ENCODE peak calls at places on chromosomes 5 and 9, in four cellular contexts. D is esophagus squamous epithelium, I is heart right ventricle, W is upper lobe of right lung. U is an unnamed sample.

GRCh38 chr9:127650511-127650910 is 38.4 kb downstream of the STXBP1 start:
- DNase-seq in W (peak), D (no peak), I (no peak), U (no peak)

GRCh38 chr5:127761869-127762268 is 58.7 kb downstream of the CCDC192 start:
- DNase-seq in D (no peak), W (no peak), I (no peak), U (no peak)

GRCh38 chr5:55480781-55481180 is 54.0 kb downstream of the PLPP1 start:
- DNase-seq in W (no peak), I (no peak), D (no peak), U (no peak)

GRCh38 chr9:134630861-134631260 is 10.7 kb upstream of the COL5A1 start:
- DNase-seq in I (no peak), D (no peak), W (no peak), U (peak)

GRCh38 chr9:19748278-19749126 is 40.3 kb downstream of the SLC24A2 start:
- DNase-seq in I (no peak), D (no peak), W (no peak), U (no peak)

GRCh38 chr5:132423443-132423898 is 54.0 kb downstream of the SLC22A5 start:
- DNase-seq in I (no peak), D (no peak), W (no peak), U (no peak)

GRCh38 chr9:87776481-87777373 is 50.8 kb downstream of the CTSL start:
- DNase-seq in W (no peak), D (no peak), I (no peak), U (no peak)

GRCh38 chr5:157269165-157269671 is 3.3 kb downstream of the CYFIP2 start:
- DNase-seq in I (no peak), W (peak), D (no peak), U (no peak)

GRCh38 chr9:95509851-95510529 is 6.8 kb downstream of the PTCH1 start:
- DNase-seq in D (no peak), W (no peak), I (no peak), U (no peak)

GRCh38 chr5:138760448-138761110 is 7.4 kb downstream of the CTNNA1 start:
- DNase-seq in W (no peak), D (no peak), I (no peak), U (no peak)

GRCh38 chr5:35046754-35047153 is 995 bp downstream of the AGXT2 start:
- DNase-seq in W (no peak), D (no peak), I (no peak), U (peak)

DNA sequence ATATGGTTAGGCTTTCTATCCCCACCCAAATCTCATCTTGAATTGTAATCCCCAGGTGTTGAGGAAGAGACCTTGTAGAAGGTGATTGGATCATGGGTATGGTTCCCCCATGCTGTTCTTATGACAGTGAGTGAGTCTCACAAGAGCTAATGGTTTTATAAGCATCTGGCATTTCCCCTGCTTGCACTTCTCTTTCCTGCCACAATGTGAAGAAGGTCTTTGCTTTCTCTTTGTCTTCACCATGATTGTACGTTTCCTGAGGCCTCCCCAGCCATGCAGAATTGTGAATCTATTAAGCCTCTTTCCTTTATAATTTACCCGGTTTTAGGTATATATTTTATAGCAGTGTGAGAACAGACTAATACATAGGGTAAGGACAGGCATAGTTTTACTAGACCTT is 334.5 kb downstream of the TLR4 start:
- DNase-seq in I (no peak), D (no peak), W (no peak), U (no peak)
- TF ChIP-seq CTCF in I (no peak), D (no peak), W (no peak), U (no peak)

GRCh38 chr5:136018814-136019777 is 9.7 kb upstream of the TGFBI start:
- DNase-seq in W (no peak), D (no peak), I (peak), U (no peak)
- TF ChIP-seq CTCF in W (no peak), D (no peak), I (peak), U (peak)

GRCh38 chr5:91925249-91925648 is 542.1 kb upstream of the ARRDC3 start:
- DNase-seq in I (no peak), D (no peak), W (no peak), U (no peak)

GRCh38 chr5:91928751-91929521 is 545.8 kb upstream of the ARRDC3 start:
- DNase-seq in W (no peak), I (no peak), D (no peak), U (peak)

GRCh38 chr5:91927439-91927838 is 544.3 kb upstream of the ARRDC3 start:
- DNase-seq in I (no peak), W (no peak), D (no peak), U (no peak)

GRCh38 chr5:91929522-91929817 is 546.4 kb upstream of the ARRDC3 start:
- DNase-seq in I (no peak), W (no peak), D (no peak), U (no peak)
- TF ChIP-seq CTCF in I (no peak), W (no peak), D (no peak), U (no peak)

GRCh38 chr9:72147676-72148075 is 1.6 kb upstream of the GDA start:
- DNase-seq in D (no peak), I (no peak), W (no peak), U (no peak)

GRCh38 chr9:72150653-72151052 is 1.4 kb downstream of the GDA start:
- DNase-seq in I (no peak), D (no peak), W (no peak), U (no peak)

GRCh38 chr9:72151099-72151498 is 1.9 kb downstream of the GDA start:
- DNase-seq in D (no peak), I (no peak), W (no peak), U (no peak)

GRCh38 chr9:72150172-72150571 is 932 bp downstream of the GDA start:
- DNase-seq in I (no peak), W (no peak), D (no peak), U (no peak)

DNA sequence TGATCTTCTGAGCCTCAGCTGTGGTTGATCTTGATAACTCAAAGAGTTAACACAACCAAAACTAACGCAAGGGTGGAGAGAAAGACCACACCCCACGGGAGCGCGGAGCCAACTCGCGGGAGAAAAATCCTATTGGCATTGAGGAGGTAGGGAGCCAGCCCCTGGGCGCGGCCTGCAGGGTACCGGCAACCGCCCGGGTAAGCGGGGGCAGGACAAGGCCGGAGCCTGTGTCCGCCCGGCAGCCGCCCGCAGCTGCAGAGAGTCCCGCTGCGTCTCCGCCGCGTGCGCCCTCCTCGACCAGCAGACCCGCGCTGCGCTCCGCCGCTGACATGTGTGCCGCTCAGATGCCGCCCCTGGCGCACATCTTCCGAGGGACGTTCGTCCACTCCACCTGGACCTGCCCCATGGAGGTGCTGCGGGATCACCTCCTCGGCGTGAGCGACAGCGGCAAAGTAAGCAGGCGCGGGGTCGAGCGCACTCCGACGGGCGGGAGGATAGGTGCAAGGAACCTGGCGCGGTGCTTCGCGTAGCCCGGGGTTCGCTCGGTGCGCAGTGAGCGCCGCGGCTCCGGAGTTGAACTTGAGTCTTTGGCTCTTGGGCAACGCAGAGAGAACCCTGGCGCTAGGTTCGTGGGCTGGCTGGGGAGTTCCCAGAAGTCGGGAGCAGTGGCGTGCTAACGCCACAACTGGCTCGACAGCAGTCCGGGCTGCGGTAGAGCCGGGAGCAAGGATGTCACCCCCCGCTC is at the start of gene GDA:
- DNase-seq in I (no peak), D (no peak), W (no peak), U (no peak)
- TF ChIP-seq CTCF in I (no peak), D (no peak), W (no peak), U (no peak)

DNA sequence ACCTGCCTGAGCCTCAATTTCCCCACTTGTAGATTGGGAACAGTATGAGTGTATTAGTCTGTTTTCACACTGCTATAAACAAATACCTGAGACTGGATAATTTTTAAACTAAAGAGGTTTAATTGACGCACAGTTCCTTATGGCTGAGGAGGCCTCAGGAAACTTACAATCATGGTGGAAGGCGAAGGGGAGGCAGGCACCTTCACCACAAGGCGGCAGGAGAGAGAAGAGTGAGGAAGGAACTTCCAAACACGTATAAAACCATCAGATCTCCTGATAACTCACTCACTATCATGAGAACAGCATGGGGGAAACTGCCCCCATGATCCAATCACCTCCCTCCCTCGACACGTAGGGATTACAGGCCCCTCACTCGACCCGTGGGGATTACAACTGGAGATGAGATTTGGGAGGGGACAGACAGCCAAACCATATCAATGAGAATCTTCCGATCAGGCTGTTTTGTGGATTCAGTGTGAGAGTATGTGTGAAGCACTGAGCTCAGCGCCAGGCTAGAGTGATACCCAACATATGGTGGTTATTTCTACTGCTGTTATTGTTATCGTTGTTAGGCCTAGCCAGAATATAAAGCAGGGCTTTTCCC is 14.6 kb upstream of the LMX1B start:
- DNase-seq in I (no peak), D (no peak), W (no peak), U (peak)
- TF ChIP-seq CTCF in I (no peak), D (no peak), W (no peak), U (peak)

GRCh38 chr5:1944408-1944807 is 61.7 kb upstream of the IRX4 start:
- DNase-seq in D (no peak), I (no peak), W (peak), U (peak)

GRCh38 chr5:1942630-1943029 is 59.9 kb upstream of the IRX4 start:
- DNase-seq in W (no peak), I (no peak), D (no peak), U (no peak)

GRCh38 chr5:1939256-1939655 is 56.5 kb upstream of the IRX4 start:
- DNase-seq in D (no peak), I (no peak), W (peak), U (no peak)

GRCh38 chr5:1943481-1943880 is 60.8 kb upstream of the IRX4 start:
- DNase-seq in I (no peak), D (no peak), W (peak), U (peak)

GRCh38 chr5:1942158-1942557 is 59.4 kb upstream of the IRX4 start:
- DNase-seq in I (no peak), W (no peak), D (no peak), U (no peak)
- TF ChIP-seq CTCF in I (no peak), W (no peak), D (no peak), U (no peak)

U was measured in osteoblast.